ENCODE peak calls at places on chromosomes 2 and 18, in five cellular contexts. One of them, this sample, is unnamed.

GRCh38 chr2:45024600-45025291 is 15.5 kb upstream of the SIX2 start:
- DNase-seq in globus pallidus: no peak
- DNase-seq in A549: peak
- DNase-seq in GM12864: no peak
- DNase-seq in NCI-H460: peak
- DNase-seq in this sample: peak

GRCh38 chr2:20647764-20648164 is 3.1 kb downstream of the HS1BP3 start:
- DNase-seq in globus pallidus: no peak
- DNase-seq in A549: no peak
- DNase-seq in GM12864: no peak
- DNase-seq in NCI-H460: no peak
- DNase-seq in this sample: no peak

GRCh38 chr2:238277695-238278094 is 10.7 kb downstream of the PER2 start:
- DNase-seq in globus pallidus: no peak
- DNase-seq in A549: no peak
- DNase-seq in GM12864: no peak
- DNase-seq in NCI-H460: no peak
- DNase-seq in this sample: no peak

GRCh38 chr2:150119860-150120259 is 367.6 kb downstream of the RND3 start:
- DNase-seq in globus pallidus: no peak
- DNase-seq in A549: no peak
- DNase-seq in GM12864: no peak
- DNase-seq in NCI-H460: no peak
- DNase-seq in this sample: no peak

GRCh38 chr2:171957061-171957460 is 34.8 kb downstream of the HAT1 start:
- DNase-seq in globus pallidus: no peak
- DNase-seq in A549: no peak
- DNase-seq in GM12864: no peak
- DNase-seq in NCI-H460: peak
- DNase-seq in this sample: peak

GRCh38 chr18:23819005-23819404 is 129.8 kb downstream of the LAMA3 start:
- DNase-seq in globus pallidus: no peak
- DNase-seq in A549: no peak
- DNase-seq in GM12864: no peak
- DNase-seq in NCI-H460: no peak
- DNase-seq in this sample: no peak

GRCh38 chr2:207167129-207167923 is 1.6 kb upstream of the KLF7 start:
- DNase-seq in globus pallidus: peak
- DNase-seq in A549: no peak
- DNase-seq in GM12864: no peak
- DNase-seq in NCI-H460: no peak
- DNase-seq in this sample: no peak

GRCh38 chr2:48221846-48222516 is 308.0 kb upstream of the STON1 start:
- DNase-seq in globus pallidus: no peak
- DNase-seq in A549: no peak
- DNase-seq in GM12864: no peak
- DNase-seq in NCI-H460: no peak
- DNase-seq in this sample: no peak

GRCh38 chr2:173948827-173949226 is 16.3 kb downstream of the SP3 start:
- DNase-seq in globus pallidus: no peak
- DNase-seq in A549: no peak
- DNase-seq in GM12864: no peak
- DNase-seq in NCI-H460: no peak
- DNase-seq in this sample: no peak

GRCh38 chr2:71417300-71418202 is 35.8 kb upstream of the DYSF start:
- DNase-seq in globus pallidus: no peak
- DNase-seq in A549: peak
- DNase-seq in GM12864: no peak
- DNase-seq in NCI-H460: no peak
- DNase-seq in this sample: peak

GRCh38 chr2:98952971-98953370 is 16.9 kb upstream of the CRACDL start:
- DNase-seq in globus pallidus: no peak
- DNase-seq in A549: no peak
- DNase-seq in GM12864: no peak
- DNase-seq in NCI-H460: no peak
- DNase-seq in this sample: no peak

GRCh38 chr18:11759456-11759855 is 70.4 kb downstream of the GNAL start:
- DNase-seq in globus pallidus: no peak
- DNase-seq in A549: no peak
- DNase-seq in GM12864: no peak
- DNase-seq in NCI-H460: no peak
- DNase-seq in this sample: no peak

GRCh38 chr2:109144271-109144670 is 15.3 kb downstream of the SH3RF3 start:
- DNase-seq in globus pallidus: no peak
- DNase-seq in A549: no peak
- DNase-seq in GM12864: no peak
- DNase-seq in NCI-H460: no peak
- DNase-seq in this sample: no peak

GRCh38 chr2:226183550-226183949 is 616.1 kb downstream of the IRS1 start:
- DNase-seq in globus pallidus: no peak
- DNase-seq in A549: no peak
- DNase-seq in GM12864: no peak
- DNase-seq in NCI-H460: no peak
- DNase-seq in this sample: no peak

GRCh38 chr2:42954227-42954962 is 162.0 kb upstream of the HAAO start:
- DNase-seq in globus pallidus: no peak
- DNase-seq in A549: no peak
- DNase-seq in GM12864: no peak
- DNase-seq in NCI-H460: no peak
- DNase-seq in this sample: no peak

GRCh38 chr2:69581774-69582581 is 61.6 kb downstream of the AAK1 start:
- DNase-seq in globus pallidus: peak
- DNase-seq in A549: no peak
- DNase-seq in GM12864: no peak
- DNase-seq in NCI-H460: no peak
- DNase-seq in this sample: peak